ENCODE peak calls at places on chromosome 17, in six cellular contexts. Y, O, Q, S, D and G are unnamed samples. For H3K36me3, the result is how much of the 10 kb centered on the place peaks cover.

GRCh38 chr17:49035470-49036269 is 38.5 kb downstream of the IGF2BP1 start:
- DNase-seq in S (peak), D (peak), O (no peak), Y (peak), Q (peak), G (peak)

GRCh38 chr17:74201250-74201649 is 2.2 kb upstream of the RPL38 start:
- DNase-seq in Q (no peak), D (peak), O (no peak), Y (no peak), S (peak), G (no peak)

GRCh38 chr17:3433741-3434140 is at the start of gene OR1E2:
- DNase-seq in S (no peak), D (no peak), O (no peak), Y (no peak), Q (no peak), G (no peak)

GRCh38 chr17:48639136-48639535 is 13.0 kb upstream of the HOXB9 start:
- DNase-seq in D (no peak), O (no peak), Q (no peak), Y (peak), S (no peak), G (no peak)

GRCh38 chr17:46106966-46107644 is 86.1 kb downstream of the KANSL1 start:
- DNase-seq in S (no peak), Y (peak), O (no peak), D (no peak), Q (no peak), G (no peak)

GRCh38 chr17:58525239-58525638 is 10.8 kb upstream of the MTMR4 start:
- DNase-seq in S (peak), O (no peak), D (peak), Q (no peak), Y (no peak), G (peak)

GRCh38 chr17:8875957-8876356 is 8.5 kb upstream of the PIK3R6 start:
- DNase-seq in D (no peak), O (no peak), Y (peak), S (no peak), Q (no peak), G (no peak)

GRCh38 chr17:80036715-80037477 is 454 bp downstream of the CCDC40 start:
- DNase-seq in Q (peak), S (no peak), Y (peak), D (peak), O (peak), G (no peak)

GRCh38 chr17:43767053-43767712 is 8.6 kb upstream of the SOST start:
- DNase-seq in Y (no peak), Q (no peak), O (no peak), S (no peak), D (no peak), G (no peak)

GRCh38 chr17:15942207-15942833 is 2.6 kb upstream of the ADORA2B start:
- DNase-seq in D (peak), O (no peak), Y (no peak), Q (no peak), S (no peak), G (peak)

GRCh38 chr17:34308376-34308775 is 10.9 kb upstream of the CCL8 start:
- DNase-seq in Y (no peak), S (no peak), O (no peak), Q (no peak), D (no peak), G (no peak)

GRCh38 chr17:13601776-13602551 is at the start of gene HS3ST3A1:
- DNase-seq in Q (peak), S (no peak), Y (peak), O (peak), D (peak), G (peak)

GRCh38 chr17:44262654-44263225 is 5.2 kb downstream of the SLC4A1 start:
- DNase-seq in Y (no peak), Q (no peak), S (no peak), O (no peak), D (no peak), G (no peak)

GRCh38 chr17:76716146-76716833 is 5.5 kb upstream of the MXRA7 start:
- DNase-seq in D (peak), Q (no peak), S (peak), O (peak), Y (no peak), G (no peak)

GRCh38 chr17:20263595-20263994 is 203.7 kb downstream of the LGALS9B start:
- DNase-seq in D (no peak), Y (peak), S (no peak), Q (no peak), O (no peak), G (no peak)

GRCh38 chr17:67315865-67316264 is 50.5 kb downstream of the PSMD12 start:
- DNase-seq in Q (no peak), D (no peak), O (no peak), S (no peak), Y (no peak), G (no peak)

GRCh38 chr17:74569392-74570003 is 2.2 kb upstream of the CD300H start:
- DNase-seq in S (peak), D (peak), Q (no peak), Y (no peak), O (no peak), G (no peak)

GRCh38 chr17:11944587-11944986 is 52.7 kb downstream of the ZNF18 start:
- DNase-seq in O (no peak), D (no peak), Y (no peak), Q (no peak), S (no peak), G (no peak)

GRCh38 chr17:49434821-49435581 is 20.3 kb upstream of the PHB1 start:
- DNase-seq in D (peak), O (no peak), Q (no peak), S (peak), Y (peak), G (no peak)

GRCh38 chr17:79887451-79887991 is 48.3 kb upstream of the CBX4 start:
- DNase-seq in D (no peak), O (peak), S (no peak), Y (no peak), Q (no peak), G (no peak)

GRCh38 chr17:9229160-9229825 is 208.0 kb downstream of the NTN1 start:
- DNase-seq in Y (no peak), Q (no peak), D (no peak), O (no peak), S (no peak), G (peak)

GRCh38 chr17:1979182-1979980 is 45.8 kb downstream of the RTN4RL1 start:
- DNase-seq in Y (peak), D (peak), S (no peak), Q (no peak), O (no peak), G (peak)

GRCh38 chr17:64326420-64327054 is 63.5 kb upstream of the TEX2 start:
- DNase-seq in D (peak), Q (no peak), Y (no peak), S (peak), O (peak), G (peak)

GRCh38 chr17:3916013-3916696 is at the start of gene P2RX1:
- DNase-seq in Q (no peak), S (no peak), D (peak), O (peak), Y (peak), G (no peak)

GRCh38 chr17:15341385-15341849 is at the start of gene TEKT3:
- DNase-seq in S (peak), Q (peak), Y (peak), O (peak), D (peak), G (peak)

GRCh38 chr17:73316919-73317505 is 5.2 kb upstream of the CDC42EP4 start:
- DNase-seq in Y (no peak), D (no peak), Q (no peak), O (no peak), S (no peak), G (no peak)

GRCh38 chr17:58487589-58488427 is at the start of gene HSF5:
- DNase-seq in D (peak), O (peak), S (no peak), Y (peak), Q (no peak), G (peak)

GRCh38 chr17:49836111-49837030 is 11.5 kb downstream of the TAC4 start:
- DNase-seq in Q (no peak), S (no peak), Y (no peak), D (no peak), O (no peak), G (no peak)

GRCh38 chr17:17127730-17128291 is 78.3 kb downstream of the PLD6 start:
- DNase-seq in O (peak), S (no peak), D (no peak), Q (no peak), Y (no peak), G (peak)

GRCh38 chr17:20008242-20009051 is 712 bp upstream of the SPECC1 start:
- DNase-seq in O (peak), Y (peak), Q (peak), D (no peak), S (no peak), G (no peak)

GRCh38 chr17:1201132-1201702 is 21.4 kb upstream of the ABR start:
- DNase-seq in Y (peak), D (no peak), O (peak), S (no peak), Q (no peak), G (no peak)

GRCh38 chr17:17636456-17636855 is 44.8 kb upstream of the RAI1 start:
- DNase-seq in O (no peak), S (no peak), Q (no peak), Y (no peak), D (no peak), G (peak)

DNA sequence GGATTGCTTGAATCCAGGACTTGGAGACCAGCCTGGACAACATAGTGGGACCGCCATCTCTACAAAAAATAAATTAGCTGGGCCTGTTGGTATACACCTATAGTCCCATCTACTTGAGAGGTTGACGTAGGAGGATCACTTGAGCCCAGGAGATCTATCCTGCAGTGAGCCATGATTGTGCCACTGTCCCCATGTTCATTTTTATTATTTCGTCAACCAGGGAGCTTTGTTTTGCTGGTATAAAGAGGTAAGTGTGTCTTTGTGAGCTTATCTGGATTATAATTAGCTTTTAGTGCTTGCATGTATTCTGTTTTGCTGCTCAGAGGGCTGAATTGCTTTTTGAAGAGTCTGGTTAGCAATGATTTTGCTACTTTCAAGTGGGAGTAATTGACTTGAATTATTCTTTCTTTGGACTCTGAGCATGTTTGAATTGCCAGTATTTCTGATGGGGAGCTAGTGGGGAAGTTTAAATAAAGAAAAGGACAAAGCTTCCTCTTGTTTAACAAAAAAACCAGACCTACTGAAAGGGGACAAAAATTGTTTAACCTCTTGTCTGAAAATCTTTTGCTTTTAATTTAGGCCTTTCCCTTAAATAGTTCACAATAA is 31.6 kb upstream of the BCAS3 start:
- DNase-seq in S (no peak), Y (no peak), O (no peak), Q (no peak), D (no peak), G (no peak)
- H3K36me3 ChIP-seq in S (under half), Y (under half), O (under half), Q (under half), D (under half), G (under half)

GRCh38 chr17:29847527-29847931 is 82.5 kb downstream of the SSH2 start:
- DNase-seq in Y (no peak), Q (no peak), S (no peak), D (no peak), O (no peak), G (no peak)
- H3K36me3 ChIP-seq in Y (under half), Q (under half), S (under half), D (under half), O (under half), G (under half)

GRCh38 chr17:36503456-36504155 is 17.1 kb downstream of the ZNHIT3 start:
- DNase-seq in Q (peak), Y (no peak), D (no peak), S (no peak), O (no peak), G (peak)

GRCh38 chr17:36498560-36499300 is 12.2 kb downstream of the ZNHIT3 start:
- DNase-seq in O (no peak), D (no peak), S (no peak), Y (peak), Q (peak), G (peak)

GRCh38 chr17:36501963-36502362 is 15.5 kb downstream of the ZNHIT3 start:
- DNase-seq in S (no peak), Y (no peak), Q (peak), D (no peak), O (no peak), G (no peak)

GRCh38 chr17:36500745-36501225 is 14.3 kb downstream of the ZNHIT3 start:
- DNase-seq in S (no peak), Q (no peak), D (no peak), O (no peak), Y (peak), G (peak)

GRCh38 chr17:36501351-36501750 is 14.9 kb downstream of the ZNHIT3 start:
- DNase-seq in Y (no peak), S (no peak), Q (peak), D (no peak), O (no peak), G (peak)
- H3K36me3 ChIP-seq in Y (under half), S (under half), Q (under half), D (under half), O (half or more), G (under half)

GRCh38 chr17:29906969-29907368 is 23.1 kb downstream of the SSH2 start:
- DNase-seq in O (no peak), S (no peak), D (no peak), Q (no peak), Y (no peak), G (no peak)
- H3K36me3 ChIP-seq in O (under half), S (under half), D (under half), Q (under half), Y (under half), G (under half)

DNA sequence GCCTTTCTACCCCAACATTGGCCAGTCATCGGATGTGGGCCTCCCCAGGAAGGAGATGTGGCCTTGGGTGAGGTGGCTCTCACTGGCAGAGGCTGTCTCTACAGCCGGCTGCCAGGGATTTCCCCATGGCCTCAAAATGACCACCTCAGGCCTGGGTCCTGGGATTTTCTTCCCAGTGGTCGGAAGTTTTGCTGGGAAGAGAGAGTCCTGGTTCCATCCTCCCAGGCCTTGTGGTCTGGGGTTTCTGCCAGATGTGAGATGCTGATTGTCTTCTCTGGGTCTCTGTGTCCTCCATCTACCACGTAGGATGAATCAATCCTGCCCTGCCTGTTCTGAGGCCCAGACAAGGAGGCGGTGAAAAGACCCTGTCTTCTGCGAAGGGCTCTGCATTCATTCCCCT is 47.1 kb downstream of the NLRP1 start:
- DNase-seq in O (no peak), Y (no peak), S (no peak), D (no peak), Q (no peak), G (no peak)
- H3K36me3 ChIP-seq in O (half or more), Y (under half), S (under half), D (under half), Q (under half), G (under half)

GRCh38 chr17:81117672-81118198 is 47.6 kb upstream of the PVALEF start:
- DNase-seq in D (no peak), Q (no peak), S (no peak), Y (no peak), O (no peak), G (no peak)

GRCh38 chr17:81115219-81115618 is 50.1 kb upstream of the PVALEF start:
- DNase-seq in Y (no peak), Q (no peak), O (no peak), S (no peak), D (no peak), G (no peak)

GRCh38 chr17:81116704-81117103 is 48.6 kb upstream of the PVALEF start:
- DNase-seq in O (no peak), Y (peak), Q (no peak), S (no peak), D (no peak), G (no peak)

GRCh38 chr17:81114694-81115093 is 50.6 kb upstream of the PVALEF start:
- DNase-seq in O (no peak), Y (no peak), S (no peak), D (no peak), Q (no peak), G (no peak)

DNA sequence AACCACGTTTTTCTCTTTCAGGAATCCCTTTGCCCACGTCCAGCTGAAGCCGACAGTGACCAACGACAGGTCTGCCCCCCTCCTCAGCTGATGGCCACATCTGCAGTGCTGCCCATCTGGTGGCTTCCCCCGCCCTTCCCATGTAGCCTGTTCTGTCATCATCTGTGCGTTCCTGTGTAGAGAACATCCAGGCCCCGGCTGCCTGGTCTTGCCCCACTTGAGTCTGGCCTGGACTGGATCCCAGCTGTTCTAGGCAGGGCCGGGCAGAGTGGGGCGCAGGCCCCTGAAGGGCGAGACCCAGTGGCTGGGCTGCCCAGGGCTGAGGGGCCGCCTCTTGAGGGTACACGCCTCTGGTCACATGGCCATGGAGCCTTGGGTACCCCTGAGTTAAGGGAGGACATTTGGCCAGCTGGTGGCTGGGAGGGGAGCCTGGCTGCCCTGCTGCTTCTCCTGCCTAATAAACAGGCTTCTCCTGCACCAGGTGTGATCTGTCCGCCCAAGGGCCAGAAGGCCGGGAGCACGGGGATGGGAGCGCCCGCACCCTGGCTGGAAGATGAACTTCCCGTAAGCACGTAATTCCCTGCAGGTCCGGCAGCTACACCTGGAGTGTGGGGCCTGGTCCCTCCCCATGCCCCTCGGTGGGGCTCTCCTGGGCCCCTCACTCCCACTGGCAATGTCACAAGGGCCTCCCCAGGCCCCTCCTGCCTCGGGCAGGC is 49.4 kb upstream of the PVALEF start:
- DNase-seq in O (no peak), S (no peak), Y (peak), Q (no peak), D (no peak), G (no peak)
- H3K36me3 ChIP-seq in O (under half), S (under half), Y (under half), Q (under half), D (under half), G (under half)

GRCh38 chr17:56890390-56890789 is 23.5 kb downstream of the TRIM25 start:
- DNase-seq in Q (no peak), D (no peak), Y (no peak), S (no peak), O (no peak), G (no peak)
- H3K36me3 ChIP-seq in Q (under half), D (under half), Y (under half), S (under half), O (half or more), G (under half)

GRCh38 chr17:82723169-82723807 is 6.8 kb downstream of the FN3KRP start:
- DNase-seq in O (no peak), S (no peak), D (no peak), Y (no peak), Q (no peak), G (no peak)
- H3K36me3 ChIP-seq in O (under half), S (under half), D (under half), Y (under half), Q (under half), G (under half)